ENCODE peak calls at places on chromosomes 12 and 14, in six cellular contexts. N is CD4-positive, alpha-beta T cell; I is NCI-H446; L is activated CD4-positive, alpha-beta T cell treated with anti-CD3 and anti-CD28 coated beads, Interleukin-2, amount 50 U/mL, for 4 hours; B is central memory CD8-positive, alpha-beta T cell; K is Karpas-422. C is an unnamed sample.

GRCh38 chr12:7190268-7191055 is 976 bp downstream of the PEX5 start:
- DNase-seq in N (no peak), I (no peak), L (no peak), B (no peak), K (peak; percentile 74), C (no peak)

GRCh38 chr12:53383258-53383657 is 3.3 kb downstream of the SP1 start:
- DNase-seq in N (no peak), I (no peak), L (no peak), B (no peak), K (no peak), C (no peak)

GRCh38 chr14:105083926-105084685 is 18.9 kb upstream of the GPR132 start:
- DNase-seq in N (no peak), I (no peak), L (no peak), B (no peak), K (no peak), C (no peak)

GRCh38 chr14:38209572-38210159 is 2.0 kb downstream of the SSTR1 start:
- DNase-seq in N (no peak), I (no peak), L (no peak), B (no peak), K (no peak), C (no peak)

GRCh38 chr14:102917469-102918211 is 4.8 kb upstream of the AMN start:
- DNase-seq in N (peak; percentile 57), I (peak; percentile 70), L (peak; percentile 44), B (peak; percentile 41), K (peak; percentile 94), C (no peak)

GRCh38 chr14:70257526-70257925 is 68.8 kb upstream of the SLC8A3 start:
- DNase-seq in N (no peak), I (peak; percentile 2), L (no peak), B (no peak), K (peak; percentile 89), C (no peak)

GRCh38 chr14:79246200-79246599 is 965.1 kb downstream of the DIO2 start:
- DNase-seq in N (no peak), I (no peak), L (no peak), B (no peak), K (no peak), C (no peak)

GRCh38 chr14:70567791-70568190 is 32.7 kb downstream of the MED6 start:
- DNase-seq in N (no peak), I (peak; percentile 1), L (no peak), B (no peak), K (peak; percentile 84), C (no peak)

GRCh38 chr14:104532191-104532555 is 47.4 kb upstream of the C14orf180 start:
- DNase-seq in N (no peak), I (no peak), L (no peak), B (no peak), K (no peak), C (no peak)

GRCh38 chr12:93078092-93078491 is 149.0 kb upstream of the EEA1 start:
- DNase-seq in N (no peak), I (no peak), L (no peak), B (no peak), K (no peak), C (no peak)

GRCh38 chr12:4477133-4477532 is 31.5 kb upstream of the FGF6 start:
- DNase-seq in N (no peak), I (no peak), L (no peak), B (no peak), K (no peak), C (no peak)

GRCh38 chr12:133129368-133130037 is 571 bp downstream of the ZNF891 start:
- DNase-seq in N (no peak), I (peak; percentile 39), L (no peak), B (no peak), K (no peak), C (no peak)

GRCh38 chr12:55732288-55732687 is 3.5 kb upstream of the CD63 start:
- DNase-seq in N (no peak), I (no peak), L (no peak), B (no peak), K (no peak), C (no peak)

GRCh38 chr14:103125098-103126070 is 2.1 kb downstream of the TNFAIP2 start:
- DNase-seq in N (no peak), I (no peak), L (no peak), B (no peak), K (no peak), C (no peak)

GRCh38 chr12:97131220-97131981 is 224.3 kb downstream of the NEDD1 start:
- DNase-seq in N (no peak), I (no peak), L (no peak), B (no peak), K (no peak), C (no peak)

GRCh38 chr12:40464121-40464520 is 228.1 kb upstream of the CNTN1 start:
- DNase-seq in N (no peak), I (no peak), L (no peak), B (no peak), K (no peak), C (no peak)

GRCh38 chr12:15982471-15982870 is 71.3 kb downstream of the DERA start:
- DNase-seq in N (no peak), I (peak; percentile 10), L (no peak), B (no peak), K (no peak), C (peak; percentile 12)

GRCh38 chr14:79721399-79722084 is 489.8 kb downstream of the DIO2 start:
- DNase-seq in N (no peak), I (no peak), L (no peak), B (no peak), K (no peak), C (no peak)

GRCh38 chr14:51460051-51460450 is 191.7 kb upstream of the FRMD6 start:
- DNase-seq in N (no peak), I (no peak), L (no peak), B (no peak), K (no peak), C (no peak)

GRCh38 chr12:104603545-104603973 is 146.8 kb downstream of the CHST11 start:
- DNase-seq in N (no peak), I (no peak), L (no peak), B (no peak), K (no peak), C (no peak)

GRCh38 chr14:64758025-64758521 is 53.8 kb downstream of the PLEKHG3 start:
- DNase-seq in N (peak; percentile 23), I (no peak), L (no peak), B (no peak), K (no peak), C (no peak)

GRCh38 chr12:126198966-126199692 is 1133.9 kb downstream of the AACS start:
- DNase-seq in N (no peak), I (no peak), L (no peak), B (no peak), K (no peak), C (no peak)

GRCh38 chr14:51666831-51667230 is 15.1 kb downstream of the FRMD6 start:
- DNase-seq in N (no peak), I (no peak), L (no peak), B (no peak), K (no peak), C (no peak)

GRCh38 chr14:47993883-47994282 is 318.5 kb upstream of the MDGA2 start:
- DNase-seq in N (no peak), I (no peak), L (no peak), B (no peak), K (no peak), C (no peak)

C was measured in DMS 273 treated with DMSO at 0.1 percent for 48 hours.